ENCODE peak calls at places on chromosomes 12 and 14, in four cellular contexts. I is AG08396; N is astrocyte of the spinal cord; G is naive thymus-derived CD4-positive, alpha-beta T cell. V is an unnamed sample.

GRCh38 chr12:102883204-102883799 is 33.7 kb downstream of the PAH start:
- DNase-seq in G (peak; percentile 10), I (peak; percentile 32), N (peak; percentile 16), V (no peak)

GRCh38 chr14:22547309-22547947 is 41.6 kb downstream of the DAD1 start:
- DNase-seq in G (no peak), N (no peak), I (no peak), V (peak; percentile 54)

GRCh38 chr12:4441355-4442330 is 4.0 kb downstream of the FGF6 start:
- DNase-seq in G (no peak), N (peak; percentile 56), I (no peak), V (no peak)

GRCh38 chr12:89708793-89709156 is at the start of gene ATP2B1:
- DNase-seq in I (peak; percentile 91), N (peak; percentile 87), G (peak; percentile 84), V (peak; percentile 91)

GRCh38 chr14:69708586-69709169 is 58.3 kb upstream of the SRSF5 start:
- DNase-seq in G (no peak), I (no peak), N (no peak), V (peak; percentile 39)

GRCh38 chr14:100038065-100038464 is 27.2 kb upstream of the EVL start:
- DNase-seq in I (no peak), G (no peak), N (no peak), V (no peak)

GRCh38 chr14:29930283-29930682 is 2.6 kb upstream of the PRKD1 start:
- DNase-seq in N (peak; percentile 42), G (no peak), I (peak; percentile 45), V (peak; percentile 75)

GRCh38 chr12:70290126-70290525 is 46.9 kb downstream of the CNOT2 start:
- DNase-seq in G (no peak), I (no peak), N (no peak), V (no peak)

GRCh38 chr12:13362260-13362841 is 165.8 kb downstream of the EMP1 start:
- DNase-seq in N (peak; percentile 53), I (peak; percentile 66), G (no peak), V (peak; percentile 51)

GRCh38 chr14:103257211-103257962 is 76.7 kb upstream of the EIF5 start:
- DNase-seq in N (no peak), I (no peak), G (no peak), V (peak; percentile 25)

GRCh38 chr14:81068384-81068783 is 113.0 kb downstream of the TSHR start:
- DNase-seq in N (no peak), I (no peak), G (no peak), V (no peak)

GRCh38 chr12:115785548-115785947 is 491.9 kb downstream of the MED13L start:
- DNase-seq in I (no peak), G (no peak), N (no peak), V (no peak)

GRCh38 chr14:38297681-38298080 is 41.8 kb upstream of the CLEC14A start:
- DNase-seq in G (no peak), N (peak; percentile 20), I (no peak), V (no peak)

GRCh38 chr12:66647034-66647691 is 31.7 kb downstream of the GRIP1 start:
- DNase-seq in N (peak; percentile 98), I (peak; percentile 64), G (no peak), V (peak; percentile 92)

GRCh38 chr14:97180304-97181200 is 383.4 kb downstream of the VRK1 start:
- DNase-seq in G (no peak), N (peak; percentile 65), I (peak; percentile 5), V (no peak)

GRCh38 chr12:128365032-128365431 is 98.1 kb downstream of the TMEM132C start:
- DNase-seq in I (no peak), N (no peak), G (no peak), V (no peak)

GRCh38 chr12:48696626-48697025 is 14.6 kb upstream of the KANSL2 start:
- DNase-seq in I (no peak), N (no peak), G (no peak), V (no peak)

GRCh38 chr14:87461704-87462103 is 531.3 kb downstream of the GALC start:
- DNase-seq in N (no peak), I (no peak), G (no peak), V (no peak)

GRCh38 chr12:104048162-104048561 is 1.8 kb downstream of the GLT8D2 start:
- DNase-seq in N (no peak), I (no peak), G (no peak), V (no peak)

GRCh38 chr14:86391085-86391484 is 861.1 kb downstream of the FLRT2 start:
- DNase-seq in G (no peak), I (no peak), N (no peak), V (no peak)

GRCh38 chr14:100842799-100843198 is 16.9 kb downstream of the MEG3 start:
- DNase-seq in N (peak; percentile 88), G (no peak), I (peak; percentile 77), V (peak; percentile 47)

GRCh38 chr14:96271421-96271762 is 15.4 kb downstream of the BDKRB1 start:
- DNase-seq in G (no peak), I (no peak), N (no peak), V (no peak)

GRCh38 chr12:125220404-125221273 is 155.4 kb downstream of the AACS start:
- DNase-seq in G (no peak), I (no peak), N (peak; percentile 5), V (no peak)

GRCh38 chr14:70884595-70885342 is 22.5 kb upstream of the PCNX1 start:
- DNase-seq in G (no peak), N (no peak), I (no peak), V (no peak)

GRCh38 chr14:77151918-77152588 is 10.5 kb upstream of the ZDHHC22 start:
- DNase-seq in N (no peak), I (peak; percentile 46), G (no peak), V (peak; percentile 56)

GRCh38 chr14:101573289-101573688 is 12.0 kb downstream of the DIO3 start:
- DNase-seq in I (no peak), N (no peak), G (no peak), V (no peak)

GRCh38 chr14:81974543-81974942 is 440.9 kb upstream of the SEL1L start:
- DNase-seq in G (no peak), N (no peak), I (no peak), V (no peak)

V was measured in HCEC 1CT.